ENCODE peak calls at places on chromosomes 3 and 15, in six cellular contexts. O is testis, D is IMR-90, J is nephron progenitor cell, L is fibroblast of lung, N is AG09319. A is an unnamed sample.

GRCh38 chr3:112776000-112776399 is 70.7 kb downstream of the CD200R1L start:
- DNase-seq in N (no peak), D (peak), L (no peak), J (no peak), O (no peak), A (no peak)

GRCh38 chr15:36415643-36416042 is 163.8 kb upstream of the CDIN1 start:
- DNase-seq in O (no peak), L (peak), D (peak), J (no peak), N (no peak), A (no peak)

GRCh38 chr3:107942244-107942643 is 148.6 kb downstream of the CD47 start:
- DNase-seq in N (no peak), O (no peak), D (peak), J (no peak), L (no peak), A (peak)

GRCh38 chr3:39843440-39843839 is 34.0 kb downstream of the MYRIP start:
- DNase-seq in D (no peak), L (no peak), O (no peak), N (no peak), J (no peak), A (no peak)

GRCh38 chr15:91055548-91056331 is 33.3 kb upstream of the VPS33B start:
- DNase-seq in J (peak), L (peak), N (peak), D (peak), O (peak), A (peak)

GRCh38 chr3:180408654-180409053 is 193.3 kb upstream of the TTC14 start:
- DNase-seq in O (no peak), J (no peak), L (no peak), N (no peak), D (peak), A (no peak)

GRCh38 chr3:72176537-72177041 is 391.6 kb upstream of the PROK2 start:
- DNase-seq in O (no peak), L (no peak), J (no peak), N (no peak), D (no peak), A (peak)

GRCh38 chr3:13653631-13654279 is 104.8 kb downstream of the FBLN2 start:
- DNase-seq in O (no peak), N (no peak), D (no peak), L (no peak), J (no peak), A (no peak)

GRCh38 chr15:42107483-42107882 is 13.1 kb upstream of the PLA2G4D start:
- DNase-seq in O (no peak), J (no peak), N (no peak), L (no peak), D (no peak), A (no peak)

GRCh38 chr15:85339976-85340665 is 40.3 kb upstream of the AKAP13 start:
- DNase-seq in L (no peak), O (no peak), J (no peak), N (no peak), D (peak), A (no peak)

GRCh38 chr3:14137004-14137403 is 12.2 kb downstream of the TMEM43 start:
- DNase-seq in L (peak), O (no peak), D (no peak), J (no peak), N (no peak), A (no peak)

GRCh38 chr15:60594071-60594470 is 115.1 kb upstream of the ICE2 start:
- DNase-seq in L (peak), N (no peak), D (no peak), J (no peak), O (no peak), A (no peak)

GRCh38 chr3:101518421-101518871 is 5.4 kb upstream of the SENP7 start:
- DNase-seq in O (no peak), N (no peak), J (no peak), D (peak), L (no peak), A (peak)

GRCh38 chr3:121663171-121663847 is 2.6 kb upstream of the HCLS1 start:
- DNase-seq in D (no peak), J (no peak), L (no peak), N (no peak), O (no peak), A (no peak)

GRCh38 chr3:101036213-101036618 is 43.0 kb upstream of the ABI3BP start:
- DNase-seq in J (no peak), L (peak), D (peak), N (peak), O (no peak), A (no peak)

GRCh38 chr15:87502173-87502572 is 754.4 kb downstream of the NTRK3 start:
- DNase-seq in D (no peak), O (no peak), L (no peak), J (no peak), N (no peak), A (no peak)

GRCh38 chr3:188695251-188695650 is 476.5 kb upstream of the TPRG1 start:
- DNase-seq in N (no peak), L (no peak), D (peak), J (no peak), O (no peak), A (no peak)

GRCh38 chr3:170360916-170361315 is 3.4 kb downstream of the SKIL start:
- DNase-seq in D (peak), N (no peak), L (no peak), J (no peak), O (no peak), A (no peak)

GRCh38 chr3:105899528-105899927 is 30.7 kb upstream of the CBLB start:
- DNase-seq in O (no peak), N (no peak), D (peak), L (peak), J (no peak), A (no peak)

GRCh38 chr3:14460342-14461005 is 58.1 kb downstream of the SLC6A6 start:
- DNase-seq in D (peak), N (peak), J (no peak), O (peak), L (peak), A (no peak)

GRCh38 chr15:36883705-36884355 is 216.5 kb downstream of the MEIS2 start:
- DNase-seq in O (peak), J (peak), L (peak), N (peak), D (peak), A (peak)

GRCh38 chr3:60919296-60919695 is 332.0 kb downstream of the FHIT start:
- DNase-seq in L (peak), N (no peak), D (no peak), O (no peak), J (no peak), A (no peak)

GRCh38 chr3:52532838-52533622 is 627 bp downstream of the NT5DC2 start:
- DNase-seq in L (peak), N (no peak), O (no peak), D (no peak), J (peak), A (peak)

GRCh38 chr3:163056874-163057497 is 1560.4 kb downstream of the OTOL1 start:
- DNase-seq in L (peak), J (peak), N (no peak), O (peak), D (peak), A (peak)

GRCh38 chr3:174883881-174884675 is 24.9 kb downstream of the NAALADL2 start:
- DNase-seq in D (no peak), L (no peak), N (no peak), J (no peak), O (no peak), A (no peak)

GRCh38 chr3:31041161-31041978 is 146.9 kb upstream of the GADL1 start:
- DNase-seq in D (peak), J (no peak), L (peak), O (no peak), N (peak), A (no peak)

GRCh38 chr3:37392957-37393356 is 218.6 kb upstream of the LRRFIP2 start:
- DNase-seq in L (no peak), J (no peak), N (no peak), D (no peak), O (no peak), A (no peak)

GRCh38 chr3:127671523-127672428 is 976 bp upstream of the ABTB1 start:
- DNase-seq in N (no peak), L (no peak), O (no peak), J (no peak), D (no peak), A (peak)

GRCh38 chr3:180246688-180247195 is 210.0 kb upstream of the PEX5L start:
- DNase-seq in O (no peak), N (no peak), D (no peak), J (no peak), L (no peak), A (no peak)

GRCh38 chr3:137148406-137148805 is 190.6 kb downstream of the IL20RB start:
- DNase-seq in L (no peak), J (no peak), D (no peak), N (no peak), O (no peak), A (no peak)

GRCh38 chr15:42494998-42495360 is 455 bp upstream of the SNAP23 start:
- DNase-seq in O (peak), L (peak), N (no peak), D (peak), J (no peak), A (no peak)

GRCh38 chr3:77370413-77370812 is 330.5 kb downstream of the ROBO2 start:
- DNase-seq in N (peak), J (no peak), L (peak), D (peak), O (no peak), A (no peak)

GRCh38 chr3:189744235-189744634 is 113.0 kb downstream of the TP63 start:
- DNase-seq in J (no peak), L (no peak), D (no peak), N (no peak), O (no peak), A (no peak)
- TF ChIP-seq CTCF in J (no peak), L (peak), D (no peak), N (no peak), O (no peak), A (no peak)

DNA sequence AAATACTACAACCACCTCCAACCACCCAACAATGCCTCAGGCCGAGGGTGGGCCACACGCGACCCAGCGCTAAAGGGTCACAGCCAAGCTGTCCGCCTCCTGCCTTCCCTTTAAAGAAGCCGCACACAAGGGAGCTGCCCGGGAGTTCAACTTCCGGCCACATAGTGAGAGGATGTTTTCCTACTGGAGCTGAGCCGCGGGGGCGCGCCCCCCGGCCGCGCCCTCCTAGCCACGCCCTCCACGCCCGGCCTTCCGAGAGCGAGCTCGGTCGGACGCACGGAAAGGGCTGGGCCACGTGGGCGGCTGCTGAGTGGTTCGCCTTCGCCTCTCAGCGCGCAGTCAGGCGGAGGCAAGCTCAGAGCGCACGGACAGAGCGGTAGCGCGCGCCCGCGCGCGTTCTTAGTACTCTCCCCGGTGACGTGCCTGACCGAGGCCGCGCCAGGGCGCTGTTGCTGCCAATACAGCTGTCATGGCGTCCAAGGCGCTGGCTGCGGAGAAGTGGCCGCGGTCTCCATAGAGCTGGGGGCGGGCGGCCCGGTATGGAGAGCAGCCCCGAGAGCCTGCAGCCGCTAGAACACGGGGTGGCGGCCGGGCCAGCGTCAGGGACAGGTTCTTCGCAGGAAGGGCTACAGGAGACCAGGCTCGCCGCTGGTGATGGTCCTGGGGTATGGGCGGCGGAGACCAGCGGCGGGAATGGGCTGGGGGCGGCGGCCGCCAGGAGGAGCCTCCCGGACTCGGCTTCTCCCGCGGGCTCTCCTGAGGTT is at the start of gene MINDY2:
- DNase-seq in N (peak), L (peak), O (peak), J (peak), D (peak), A (peak)
- TF ChIP-seq CTCF in N (peak), L (peak), O (peak), J (peak), D (peak), A (peak)

GRCh38 chr3:186775999-186776398 is 7.4 kb upstream of the EIF4A2 start:
- DNase-seq in L (no peak), O (no peak), J (no peak), N (no peak), D (no peak), A (no peak)
- TF ChIP-seq CTCF in L (no peak), O (no peak), J (no peak), N (no peak), D (no peak), A (no peak)

DNA sequence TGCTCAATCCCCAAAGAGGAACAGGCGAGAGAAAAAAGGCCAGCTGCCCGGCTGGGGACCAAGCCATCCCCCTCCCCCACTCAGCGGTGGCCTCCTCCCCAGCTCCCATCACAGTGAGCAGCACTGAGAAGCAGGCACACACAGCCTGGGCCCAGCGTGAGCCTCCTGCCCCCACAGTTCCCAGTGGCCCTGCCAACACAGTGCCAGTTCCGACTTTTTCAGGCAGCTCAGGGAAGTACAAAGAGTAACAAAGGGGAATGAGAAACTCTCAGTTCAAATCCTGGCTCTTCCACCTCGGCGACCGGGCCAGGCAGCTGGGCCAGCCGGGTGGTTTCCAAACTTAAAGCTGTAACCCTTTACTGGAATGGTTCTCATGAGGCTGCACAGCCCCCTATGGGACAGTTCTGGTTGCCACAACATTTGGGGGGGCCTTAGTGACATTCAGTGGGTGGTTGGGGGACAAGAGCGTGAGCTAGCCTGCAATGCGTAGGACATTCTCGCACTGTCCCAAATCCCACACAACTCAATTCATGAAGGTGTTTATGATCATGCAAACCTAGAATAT is 18.4 kb downstream of the TNK2 start:
- DNase-seq in D (no peak), O (peak), N (no peak), J (no peak), L (no peak), A (no peak)
- TF ChIP-seq CTCF in D (no peak), O (no peak), N (no peak), J (no peak), L (no peak), A (no peak)

DNA sequence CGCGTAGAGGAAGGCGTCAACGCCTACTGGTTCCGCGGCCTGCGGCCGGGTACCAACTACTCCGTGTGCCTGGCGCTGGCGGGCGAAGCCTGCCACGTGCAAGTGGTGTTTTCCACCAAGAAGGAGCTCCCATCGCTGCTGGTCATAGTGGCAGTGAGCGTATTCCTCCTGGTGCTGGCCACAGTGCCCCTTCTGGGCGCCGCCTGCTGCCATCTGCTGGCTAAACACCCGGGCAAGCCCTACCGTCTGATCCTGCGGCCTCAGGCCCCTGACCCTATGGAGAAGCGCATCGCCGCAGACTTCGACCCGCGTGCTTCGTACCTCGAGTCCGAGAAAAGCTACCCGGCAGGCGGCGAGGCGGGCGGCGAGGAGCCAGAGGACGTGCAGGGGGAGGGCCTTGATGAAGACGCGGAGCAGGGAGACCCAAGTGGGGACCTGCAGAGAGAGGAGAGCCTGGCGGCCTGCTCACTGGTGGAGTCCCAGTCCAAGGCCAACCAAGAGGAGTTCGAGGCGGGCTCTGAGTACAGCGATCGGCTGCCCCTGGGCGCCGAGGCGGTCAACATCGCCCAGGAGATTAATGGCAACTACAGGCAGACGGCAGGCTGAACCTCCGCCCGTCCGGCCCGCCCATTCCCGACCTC is 4.1 kb downstream of the ISLR2 start:
- DNase-seq in L (peak), N (no peak), D (peak), J (peak), O (peak), A (peak)
- TF ChIP-seq CTCF in L (peak), N (peak), D (peak), J (peak), O (peak), A (peak)

GRCh38 chr3:177624523-177625495 is 427.5 kb upstream of the TBL1XR1 start:
- DNase-seq in N (no peak), L (no peak), J (no peak), D (no peak), O (no peak), A (no peak)
- TF ChIP-seq CTCF in N (no peak), L (no peak), J (no peak), D (no peak), O (no peak), A (no peak)